ENCODE peak calls at places on chromosome 7, in ten cellular contexts. P is ecto neural progenitor cell; M is AG04450; A is GM04503; S is Daoy; K is lower leg skin; D is KBM-7; U is COLO829; H is cerebellum; W is stimulated activated CD4-positive, alpha-beta T cell treated with anti-CD3 and anti-CD28 coated beads, Interleukin-12 subunit alpha, Interleukin-12 subunit beta, amount 100 ng/mL, for 4 hours. G is an unnamed sample.

GRCh38 chr7:92547579-92547978 is 19.0 kb downstream of the RBM48 start:
- DNase-seq in P (no peak), M (no peak), A (no peak), S (no peak), K (no peak), D (no peak), U (no peak), H (no peak), W (no peak), G (no peak)

GRCh38 chr7:87155788-87156187 is 3.5 kb downstream of the DMTF1 start:
- DNase-seq in P (no peak), M (no peak), A (no peak), S (no peak), K (no peak), D (no peak), U (no peak), H (no peak), W (no peak), G (no peak)

GRCh38 chr7:155069992-155070827 is at the start of gene HTR5A:
- DNase-seq in P (peak; percentile 97), M (peak; percentile 59), A (peak; percentile 16), S (peak; percentile 93), K (no peak), D (peak; percentile 89), U (peak; percentile 74), H (peak; percentile 86), W (peak; percentile 72), G (peak; percentile 35)

GRCh38 chr7:50660040-50660829 is 95.0 kb upstream of the DDC start:
- DNase-seq in P (no peak), M (no peak), A (no peak), S (no peak), K (peak; percentile 86), D (no peak), U (no peak), H (no peak), W (peak; percentile 27), G (no peak)

GRCh38 chr7:111869266-111869665 is 307.0 kb upstream of the IMMP2L start:
- DNase-seq in P (no peak), M (no peak), A (no peak), S (no peak), K (no peak), D (no peak), U (no peak), H (no peak), W (no peak), G (no peak)

GRCh38 chr7:112692333-112692732 is 97.9 kb downstream of the TMEM168 start:
- DNase-seq in P (no peak), M (no peak), A (no peak), S (no peak), K (no peak), D (no peak), U (no peak), H (no peak), W (no peak), G (no peak)

GRCh38 chr7:97269741-97270140 is 152.2 kb downstream of the SDHAF3 start:
- DNase-seq in P (no peak), M (no peak), A (no peak), S (no peak), K (no peak), D (no peak), U (peak; percentile 8), H (no peak), W (no peak), G (no peak)

GRCh38 chr7:22759721-22760120 is 32.7 kb downstream of the IL6 start:
- DNase-seq in P (no peak), M (no peak), A (no peak), S (no peak), K (no peak), D (no peak), U (no peak), H (no peak), W (no peak), G (no peak)

GRCh38 chr7:142323706-142324105 is 65.8 kb upstream of the PRSS58 start:
- DNase-seq in P (peak; percentile 74), M (no peak), A (no peak), S (peak; percentile 83), K (no peak), D (peak; percentile 50), U (peak; percentile 80), H (no peak), W (peak; percentile 46), G (no peak)

GRCh38 chr7:141956084-141956483 is 9.3 kb upstream of the CLEC5A start:
- DNase-seq in P (no peak), M (no peak), A (no peak), S (no peak), K (no peak), D (no peak), U (no peak), H (no peak), W (no peak), G (no peak)

GRCh38 chr7:81887098-81887497 is 117.3 kb upstream of the HGF start:
- DNase-seq in P (no peak), M (no peak), A (no peak), S (peak; percentile 14), K (no peak), D (peak; percentile 84), U (no peak), H (no peak), W (no peak), G (no peak)

GRCh38 chr7:88312061-88312663 is 5.5 kb upstream of the STEAP4 start:
- DNase-seq in P (no peak), M (no peak), A (no peak), S (no peak), K (peak; percentile 94), D (no peak), U (no peak), H (no peak), W (no peak), G (no peak)

GRCh38 chr7:45116048-45116447 is 4.6 kb upstream of the TBRG4 start:
- DNase-seq in P (no peak), M (no peak), A (no peak), S (no peak), K (no peak), D (no peak), U (no peak), H (no peak), W (no peak), G (no peak)

GRCh38 chr7:73899731-73900142 is 38.8 kb downstream of the TMEM270 start:
- DNase-seq in P (no peak), M (peak; percentile 54), A (peak; percentile 87), S (peak; percentile 98), K (peak; percentile 97), D (no peak), U (no peak), H (peak; percentile 19), W (no peak), G (peak; percentile 78)

GRCh38 chr7:26399309-26399610 is 107.6 kb downstream of the SNX10 start:
- DNase-seq in P (no peak), M (no peak), A (no peak), S (no peak), K (no peak), D (no peak), U (peak; percentile 56), H (peak; percentile 66), W (no peak), G (no peak)

GRCh38 chr7:151304856-151305255 is 36.8 kb upstream of the NUB1 start:
- DNase-seq in P (peak; percentile 41), M (no peak), A (no peak), S (no peak), K (peak; percentile 3), D (no peak), U (no peak), H (no peak), W (no peak), G (no peak)

GRCh38 chr7:55784151-55784550 is 78.4 kb downstream of the SEPTIN14 start:
- DNase-seq in P (no peak), M (no peak), A (no peak), S (no peak), K (peak; percentile 34), D (no peak), U (no peak), H (no peak), W (no peak), G (no peak)

GRCh38 chr7:137703291-137704010 is 143.3 kb downstream of the DGKI start:
- DNase-seq in P (no peak), M (no peak), A (no peak), S (no peak), K (no peak), D (no peak), U (no peak), H (no peak), W (no peak), G (no peak)

GRCh38 chr7:51035696-51036095 is 253.0 kb upstream of the GRB10 start:
- DNase-seq in P (no peak), M (no peak), A (no peak), S (no peak), K (peak; percentile 45), D (no peak), U (no peak), H (no peak), W (no peak), G (no peak)

GRCh38 chr7:84058311-84059076 is 136.1 kb downstream of the SEMA3A start:
- DNase-seq in P (no peak), M (peak; percentile 20), A (no peak), S (peak; percentile 47), K (no peak), D (no peak), U (no peak), H (no peak), W (no peak), G (no peak)

GRCh38 chr7:7112868-7113267 is 69.5 kb upstream of the C1GALT1 start:
- DNase-seq in P (no peak), M (no peak), A (no peak), S (no peak), K (no peak), D (no peak), U (no peak), H (no peak), W (no peak), G (no peak)